ENCODE peak calls at places on chromosomes 1 and 21, in six cellular contexts. S is stimulated activated CD4-positive, alpha-beta T cell treated with anti-CD3 and anti-CD28 coated beads, Interleukin-1b, Interleukin-23, amount 100 ng/mL, for 48 hours; X is T47D; W is activated CD4-positive, alpha-beta T cell treated with anti-CD3 and anti-CD28 coated beads, Interleukin-2, amount 50 U/mL, for 48 hours; O is ACHN; J is fibroblast of the conjunctiva. B is an unnamed sample.

GRCh38 chr1:156336242-156336641 is 1.9 kb downstream of the CCT3 start:
- DNase-seq in S (no peak), X (no peak), W (no peak), O (no peak), J (no peak), B (no peak)

GRCh38 chr1:177471244-177471643 is 300.5 kb downstream of the BRINP2 start:
- DNase-seq in S (no peak), X (no peak), W (no peak), O (no peak), J (no peak), B (no peak)

GRCh38 chr1:205991237-205991636 is 12.0 kb downstream of the RAB7B start:
- DNase-seq in S (no peak), X (no peak), W (no peak), O (peak), J (no peak), B (no peak)

GRCh38 chr1:2882968-2883696 is 81.6 kb upstream of the TTC34 start:
- DNase-seq in S (no peak), X (no peak), W (no peak), O (no peak), J (no peak), B (no peak)

GRCh38 chr1:201088901-201089525 is 23.2 kb downstream of the CACNA1S start:
- DNase-seq in S (no peak), X (peak), W (no peak), O (no peak), J (no peak), B (no peak)

GRCh38 chr1:153609585-153609907 is 3.4 kb downstream of the S100A16 start:
- DNase-seq in S (no peak), X (no peak), W (no peak), O (no peak), J (no peak), B (no peak)

GRCh38 chr21:17003221-17003620 is 509.6 kb upstream of the CXADR start:
- DNase-seq in S (no peak), X (no peak), W (no peak), O (peak), J (no peak), B (no peak)

GRCh38 chr1:21673277-21673780 is 4.2 kb upstream of the RAP1GAP start:
- DNase-seq in S (no peak), X (no peak), W (no peak), O (no peak), J (peak), B (no peak)

GRCh38 chr1:90314533-90314932 is 319.6 kb downstream of the ZNF326 start:
- DNase-seq in S (no peak), X (no peak), W (no peak), O (no peak), J (no peak), B (no peak)

GRCh38 chr21:21971384-21971783 is 973.2 kb downstream of the NCAM2 start:
- DNase-seq in S (no peak), X (peak), W (no peak), O (no peak), J (no peak), B (no peak)

GRCh38 chr1:33460947-33461629 is 11.4 kb upstream of the ZSCAN20 start:
- DNase-seq in S (no peak), X (no peak), W (no peak), O (no peak), J (no peak), B (no peak)

GRCh38 chr1:88662723-88663122 is 21.4 kb upstream of the PKN2 start:
- DNase-seq in S (no peak), X (no peak), W (no peak), O (no peak), J (no peak), B (no peak)